ENCODE peak calls at places on chromosomes 1 and 21, in seven cellular contexts. One of them, this sample, is unnamed.

GRCh38 chr1:168135116-168135981 is 1.4 kb downstream of the GPR161 start:
- DNase-seq in mammary epithelial cell: peak; percentile 40
- DNase-seq in cardiac muscle cell: no peak
- DNase-seq in PC-9: no peak
- DNase-seq in body of pancreas: no peak
- DNase-seq in foreskin keratinocyte: no peak
- DNase-seq in left ventricle myocardium inferior: no peak
- DNase-seq in this sample: no peak

GRCh38 chr1:31943546-31944184 is 5.5 kb upstream of the PTP4A2 start:
- DNase-seq in body of pancreas: no peak
- DNase-seq in mammary epithelial cell: no peak
- DNase-seq in left ventricle myocardium inferior: no peak
- DNase-seq in PC-9: no peak
- DNase-seq in cardiac muscle cell: no peak
- DNase-seq in foreskin keratinocyte: no peak
- DNase-seq in this sample: no peak

GRCh38 chr21:46007498-46007868 is 25.9 kb downstream of the COL6A1 start:
- DNase-seq in PC-9: no peak
- DNase-seq in body of pancreas: no peak
- DNase-seq in cardiac muscle cell: no peak
- DNase-seq in mammary epithelial cell: no peak
- DNase-seq in left ventricle myocardium inferior: no peak
- DNase-seq in foreskin keratinocyte: no peak
- DNase-seq in this sample: no peak

GRCh38 chr21:39911792-39912191 is 44.6 kb downstream of the PCP4 start:
- DNase-seq in foreskin keratinocyte: no peak
- DNase-seq in mammary epithelial cell: no peak
- DNase-seq in cardiac muscle cell: no peak
- DNase-seq in left ventricle myocardium inferior: no peak
- DNase-seq in PC-9: no peak
- DNase-seq in body of pancreas: no peak
- DNase-seq in this sample: no peak

GRCh38 chr1:92583821-92584760 is 97.4 kb upstream of the GFI1 start:
- DNase-seq in left ventricle myocardium inferior: no peak
- DNase-seq in foreskin keratinocyte: peak; percentile 40
- DNase-seq in cardiac muscle cell: no peak
- DNase-seq in body of pancreas: no peak
- DNase-seq in PC-9: peak; percentile 66
- DNase-seq in mammary epithelial cell: peak; percentile 79
- DNase-seq in this sample: no peak

GRCh38 chr1:114258074-114258473 is 104.4 kb upstream of the SYT6 start:
- DNase-seq in PC-9: no peak
- DNase-seq in foreskin keratinocyte: no peak
- DNase-seq in cardiac muscle cell: no peak
- DNase-seq in body of pancreas: no peak
- DNase-seq in mammary epithelial cell: no peak
- DNase-seq in left ventricle myocardium inferior: no peak
- DNase-seq in this sample: no peak

GRCh38 chr1:168720839-168721238 is 8.2 kb downstream of the DPT start:
- DNase-seq in PC-9: no peak
- DNase-seq in left ventricle myocardium inferior: no peak
- DNase-seq in mammary epithelial cell: no peak
- DNase-seq in foreskin keratinocyte: no peak
- DNase-seq in body of pancreas: no peak
- DNase-seq in cardiac muscle cell: no peak
- DNase-seq in this sample: no peak

GRCh38 chr1:67748630-67749029 is 63.6 kb downstream of the GADD45A start:
- DNase-seq in cardiac muscle cell: peak; percentile 40
- DNase-seq in foreskin keratinocyte: no peak
- DNase-seq in mammary epithelial cell: peak; percentile 81
- DNase-seq in left ventricle myocardium inferior: no peak
- DNase-seq in PC-9: peak; percentile 57
- DNase-seq in body of pancreas: no peak
- DNase-seq in this sample: no peak

GRCh38 chr1:154433161-154433681 is 28.1 kb downstream of the IL6R start:
- DNase-seq in left ventricle myocardium inferior: no peak
- DNase-seq in body of pancreas: no peak
- DNase-seq in PC-9: peak; percentile 95
- DNase-seq in cardiac muscle cell: no peak
- DNase-seq in foreskin keratinocyte: peak; percentile 94
- DNase-seq in mammary epithelial cell: peak; percentile 98
- DNase-seq in this sample: no peak

GRCh38 chr1:196070940-196071339 is 537.3 kb downstream of the KCNT2 start:
- DNase-seq in foreskin keratinocyte: no peak
- DNase-seq in PC-9: no peak
- DNase-seq in cardiac muscle cell: no peak
- DNase-seq in body of pancreas: no peak
- DNase-seq in left ventricle myocardium inferior: no peak
- DNase-seq in mammary epithelial cell: no peak
- DNase-seq in this sample: no peak

GRCh38 chr1:240031009-240031408 is 60.7 kb upstream of the FMN2 start:
- DNase-seq in body of pancreas: no peak
- DNase-seq in cardiac muscle cell: no peak
- DNase-seq in mammary epithelial cell: peak; percentile 35
- DNase-seq in left ventricle myocardium inferior: no peak
- DNase-seq in foreskin keratinocyte: peak; percentile 0
- DNase-seq in PC-9: no peak
- DNase-seq in this sample: no peak

GRCh38 chr1:218664385-218665170 is 319.4 kb downstream of the TGFB2 start:
- DNase-seq in PC-9: peak; percentile 61
- DNase-seq in cardiac muscle cell: no peak
- DNase-seq in body of pancreas: no peak
- DNase-seq in foreskin keratinocyte: no peak
- DNase-seq in mammary epithelial cell: peak; percentile 55
- DNase-seq in left ventricle myocardium inferior: no peak
- DNase-seq in this sample: no peak

GRCh38 chr21:34526236-34526617 is 14.2 kb upstream of the KCNE1 start:
- DNase-seq in foreskin keratinocyte: no peak
- DNase-seq in body of pancreas: no peak
- DNase-seq in left ventricle myocardium inferior: no peak
- DNase-seq in PC-9: no peak
- DNase-seq in cardiac muscle cell: no peak
- DNase-seq in mammary epithelial cell: no peak
- DNase-seq in this sample: no peak

GRCh38 chr21:14718957-14719356 is 172.8 kb upstream of the SAMSN1 start:
- DNase-seq in PC-9: no peak
- DNase-seq in foreskin keratinocyte: no peak
- DNase-seq in left ventricle myocardium inferior: no peak
- DNase-seq in body of pancreas: no peak
- DNase-seq in cardiac muscle cell: no peak
- DNase-seq in mammary epithelial cell: no peak
- DNase-seq in this sample: no peak

GRCh38 chr1:53079251-53079650 is 17.2 kb downstream of the PODN start:
- DNase-seq in PC-9: no peak
- DNase-seq in foreskin keratinocyte: no peak
- DNase-seq in left ventricle myocardium inferior: no peak
- DNase-seq in mammary epithelial cell: no peak
- DNase-seq in cardiac muscle cell: no peak
- DNase-seq in body of pancreas: no peak
- DNase-seq in this sample: no peak

GRCh38 chr1:145720556-145720877 is 1.2 kb downstream of the CD160 start:
- DNase-seq in left ventricle myocardium inferior: no peak
- DNase-seq in body of pancreas: no peak
- DNase-seq in cardiac muscle cell: no peak
- DNase-seq in foreskin keratinocyte: peak; percentile 40
- DNase-seq in mammary epithelial cell: peak; percentile 70
- DNase-seq in PC-9: peak; percentile 58
- DNase-seq in this sample: no peak

GRCh38 chr1:113041569-113042335 is 31.2 kb upstream of the LRIG2 start:
- DNase-seq in foreskin keratinocyte: peak; percentile 29
- DNase-seq in mammary epithelial cell: no peak
- DNase-seq in body of pancreas: no peak
- DNase-seq in PC-9: no peak
- DNase-seq in left ventricle myocardium inferior: no peak
- DNase-seq in cardiac muscle cell: no peak
- DNase-seq in this sample: no peak

GRCh38 chr1:80534606-80535360 is 1266.0 kb upstream of the ADGRL2 start:
- DNase-seq in foreskin keratinocyte: no peak
- DNase-seq in body of pancreas: no peak
- DNase-seq in cardiac muscle cell: no peak
- DNase-seq in mammary epithelial cell: peak; percentile 22
- DNase-seq in left ventricle myocardium inferior: no peak
- DNase-seq in PC-9: no peak
- DNase-seq in this sample: no peak
- H3K27ac ChIP-seq in foreskin keratinocyte: no peak overlapping the region
- H3K27ac ChIP-seq in body of pancreas: no peak overlapping the region
- H3K27ac ChIP-seq in cardiac muscle cell: no peak overlapping the region
- H3K27ac ChIP-seq in mammary epithelial cell: no peak overlapping the region
- H3K27ac ChIP-seq in left ventricle myocardium inferior: no peak overlapping the region
- H3K27ac ChIP-seq in PC-9: no peak overlapping the region
- H3K27ac ChIP-seq in this sample: no peak overlapping the region

GRCh38 chr1:212542761-212543187 is 65.8 kb upstream of the ATF3 start:
- DNase-seq in PC-9: no peak
- DNase-seq in left ventricle myocardium inferior: no peak
- DNase-seq in foreskin keratinocyte: no peak
- DNase-seq in mammary epithelial cell: no peak
- DNase-seq in cardiac muscle cell: no peak
- DNase-seq in body of pancreas: no peak
- DNase-seq in this sample: no peak

GRCh38 chr1:212551929-212552328 is 56.6 kb upstream of the ATF3 start:
- DNase-seq in PC-9: no peak
- DNase-seq in cardiac muscle cell: no peak
- DNase-seq in left ventricle myocardium inferior: no peak
- DNase-seq in foreskin keratinocyte: no peak
- DNase-seq in mammary epithelial cell: no peak
- DNase-seq in body of pancreas: no peak
- DNase-seq in this sample: no peak

GRCh38 chr1:212549503-212550017 is 59.0 kb upstream of the ATF3 start:
- DNase-seq in mammary epithelial cell: no peak
- DNase-seq in cardiac muscle cell: no peak
- DNase-seq in body of pancreas: no peak
- DNase-seq in PC-9: no peak
- DNase-seq in left ventricle myocardium inferior: no peak
- DNase-seq in foreskin keratinocyte: no peak
- DNase-seq in this sample: no peak

GRCh38 chr1:212545941-212546638 is 62.5 kb upstream of the ATF3 start:
- DNase-seq in foreskin keratinocyte: no peak
- DNase-seq in cardiac muscle cell: no peak
- DNase-seq in body of pancreas: no peak
- DNase-seq in mammary epithelial cell: no peak
- DNase-seq in PC-9: no peak
- DNase-seq in left ventricle myocardium inferior: no peak
- DNase-seq in this sample: no peak
- H3K27ac ChIP-seq in foreskin keratinocyte: no peak overlapping the region
- H3K27ac ChIP-seq in cardiac muscle cell: no peak overlapping the region
- H3K27ac ChIP-seq in body of pancreas: no peak overlapping the region
- H3K27ac ChIP-seq in mammary epithelial cell: no peak overlapping the region
- H3K27ac ChIP-seq in PC-9: no peak overlapping the region
- H3K27ac ChIP-seq in left ventricle myocardium inferior: no peak overlapping the region
- H3K27ac ChIP-seq in this sample: peak overlapping the region; percentile 82

GRCh38 chr1:35046730-35047129 is 15.0 kb upstream of the ZMYM6 start:
- DNase-seq in body of pancreas: no peak
- DNase-seq in foreskin keratinocyte: peak; percentile 33
- DNase-seq in mammary epithelial cell: peak; percentile 16
- DNase-seq in left ventricle myocardium inferior: no peak
- DNase-seq in PC-9: no peak
- DNase-seq in cardiac muscle cell: no peak
- DNase-seq in this sample: no peak
- H3K27ac ChIP-seq in body of pancreas: no peak overlapping the region
- H3K27ac ChIP-seq in foreskin keratinocyte: no peak overlapping the region
- H3K27ac ChIP-seq in mammary epithelial cell: peak overlapping the region; percentile 4
- H3K27ac ChIP-seq in left ventricle myocardium inferior: no peak overlapping the region
- H3K27ac ChIP-seq in PC-9: no peak overlapping the region
- H3K27ac ChIP-seq in cardiac muscle cell: no peak overlapping the region
- H3K27ac ChIP-seq in this sample: no peak overlapping the region

GRCh38 chr1:36455386-36455785 is 5.1 kb upstream of the OSCP1 start:
- DNase-seq in cardiac muscle cell: no peak
- DNase-seq in foreskin keratinocyte: no peak
- DNase-seq in mammary epithelial cell: no peak
- DNase-seq in PC-9: no peak
- DNase-seq in left ventricle myocardium inferior: no peak
- DNase-seq in body of pancreas: no peak
- DNase-seq in this sample: no peak
- H3K27ac ChIP-seq in cardiac muscle cell: no peak overlapping the region
- H3K27ac ChIP-seq in foreskin keratinocyte: no peak overlapping the region
- H3K27ac ChIP-seq in mammary epithelial cell: no peak overlapping the region
- H3K27ac ChIP-seq in PC-9: no peak overlapping the region
- H3K27ac ChIP-seq in left ventricle myocardium inferior: no peak overlapping the region
- H3K27ac ChIP-seq in body of pancreas: no peak overlapping the region
- H3K27ac ChIP-seq in this sample: no peak overlapping the region

GRCh38 chr1:50979964-50980363 is 9.9 kb downstream of the CDKN2C start:
- DNase-seq in foreskin keratinocyte: no peak
- DNase-seq in body of pancreas: no peak
- DNase-seq in left ventricle myocardium inferior: no peak
- DNase-seq in PC-9: no peak
- DNase-seq in cardiac muscle cell: no peak
- DNase-seq in mammary epithelial cell: no peak
- DNase-seq in this sample: no peak

GRCh38 chr1:50978144-50978851 is 8.3 kb downstream of the CDKN2C start:
- DNase-seq in mammary epithelial cell: peak; percentile 54
- DNase-seq in body of pancreas: peak; percentile 79
- DNase-seq in PC-9: peak; percentile 56
- DNase-seq in cardiac muscle cell: peak; percentile 47
- DNase-seq in left ventricle myocardium inferior: peak; percentile 67
- DNase-seq in foreskin keratinocyte: no peak
- DNase-seq in this sample: peak; percentile 76

GRCh38 chr1:50977575-50978143 is 7.6 kb downstream of the CDKN2C start:
- DNase-seq in PC-9: no peak
- DNase-seq in mammary epithelial cell: peak; percentile 31
- DNase-seq in left ventricle myocardium inferior: peak; percentile 76
- DNase-seq in cardiac muscle cell: peak; percentile 47
- DNase-seq in foreskin keratinocyte: no peak
- DNase-seq in body of pancreas: peak; percentile 73
- DNase-seq in this sample: peak; percentile 45

GRCh38 chr1:50980505-50980904 is 10.5 kb downstream of the CDKN2C start:
- DNase-seq in cardiac muscle cell: no peak
- DNase-seq in PC-9: no peak
- DNase-seq in body of pancreas: no peak
- DNase-seq in foreskin keratinocyte: no peak
- DNase-seq in mammary epithelial cell: no peak
- DNase-seq in left ventricle myocardium inferior: no peak
- DNase-seq in this sample: no peak

DNA sequence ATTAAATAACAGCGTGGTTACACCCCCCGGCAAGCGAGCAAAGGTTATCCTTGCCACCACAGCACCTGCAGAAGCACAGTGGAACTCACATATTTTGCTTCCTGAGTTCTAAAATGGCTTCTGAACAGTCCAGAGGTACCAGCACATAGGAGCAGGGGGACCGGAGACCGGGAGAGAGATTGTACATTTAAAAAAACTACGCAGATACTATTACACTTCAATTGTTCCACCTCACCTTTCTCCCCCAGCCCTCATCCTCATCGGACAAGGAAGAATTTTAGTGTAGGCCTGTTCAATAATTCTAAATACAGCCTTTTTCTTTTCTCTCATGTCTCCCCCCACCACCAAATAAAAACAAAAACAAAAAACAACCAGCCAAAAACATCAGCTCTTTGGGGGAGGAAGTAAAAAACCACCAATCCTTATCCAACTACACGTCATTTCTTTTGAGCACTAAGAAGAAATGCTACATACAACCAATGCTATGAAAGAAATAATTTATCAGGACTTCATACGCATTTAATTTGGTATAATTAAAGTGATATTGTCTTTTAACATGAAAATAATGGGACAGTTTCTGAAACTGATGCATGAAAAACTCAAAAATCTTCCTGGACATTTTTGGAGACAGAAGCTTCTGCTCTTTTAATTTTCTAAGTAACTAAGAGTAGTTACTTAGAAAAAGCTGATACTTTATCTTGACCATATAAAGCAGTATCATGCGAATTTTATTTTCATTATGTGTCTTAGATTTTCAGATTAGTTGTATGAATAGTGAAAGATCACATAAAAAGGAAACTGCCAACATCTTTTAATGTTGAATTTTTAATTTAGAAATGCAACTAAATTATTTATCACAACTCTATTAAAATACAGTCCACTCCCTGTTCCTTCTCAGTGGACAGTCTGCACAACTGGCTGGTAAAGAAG is 9.1 kb downstream of the CDKN2C start:
- DNase-seq in cardiac muscle cell: no peak
- DNase-seq in foreskin keratinocyte: no peak
- DNase-seq in left ventricle myocardium inferior: no peak
- DNase-seq in body of pancreas: peak; percentile 32
- DNase-seq in mammary epithelial cell: no peak
- DNase-seq in PC-9: no peak
- DNase-seq in this sample: no peak
- H3K27ac ChIP-seq in cardiac muscle cell: no peak overlapping the region
- H3K27ac ChIP-seq in foreskin keratinocyte: no peak overlapping the region
- H3K27ac ChIP-seq in left ventricle myocardium inferior: peak overlapping the region; percentile 99
- H3K27ac ChIP-seq in body of pancreas: peak overlapping the region; percentile 88
- H3K27ac ChIP-seq in mammary epithelial cell: no peak overlapping the region
- H3K27ac ChIP-seq in PC-9: no peak overlapping the region
- H3K27ac ChIP-seq in this sample: peak overlapping the region; percentile 70